ENCODE peak calls at places on chromosomes 4 and X, in nine cellular contexts. D is fibroblast of mammary gland, G is dorsolateral prefrontal cortex, H is GM10248, F is transverse colon, W is right lobe of liver, V is cardiac muscle cell, S is GM20000, Q is AG09309. A is an unnamed sample.
A peak's percentile ranks its signal among the peaks of the same experiment; 100 is the strongest.

GRCh38 chr4:150573534-150573933 is 8.4 kb upstream of the MAB21L2 start:
- DNase-seq in D (peak; percentile 47), G (no peak), H (no peak), F (no peak), W (no peak), V (peak; percentile 37), S (no peak), Q (peak; percentile 33), A (no peak)

GRCh38 chr4:98343640-98344039 is 82.5 kb downstream of the RAP1GDS1 start:
- DNase-seq in D (no peak), G (no peak), H (no peak), F (no peak), W (no peak), V (no peak), S (no peak), Q (no peak), A (no peak)

GRCh38 chrX:44071847-44072545 is 98.8 kb upstream of the NDP start:
- DNase-seq in D (peak; percentile 79), G (no peak), H (no peak), F (no peak), W (no peak), V (no peak), S (no peak), Q (no peak), A (no peak)

GRCh38 chr4:176425035-176425434 is 105.3 kb downstream of the SPCS3 start:
- DNase-seq in D (peak; percentile 48), G (no peak), H (no peak), F (no peak), W (no peak), V (peak; percentile 69), S (no peak), Q (no peak), A (no peak)

GRCh38 chr4:20554134-20554533 is 146.1 kb upstream of the PACRGL start:
- DNase-seq in D (no peak), G (no peak), H (no peak), F (no peak), W (no peak), V (no peak), S (no peak), Q (no peak), A (no peak)

GRCh38 chr4:124948976-124949597 is 236.6 kb upstream of the ANKRD50 start:
- DNase-seq in D (peak; percentile 61), G (no peak), H (no peak), F (no peak), W (no peak), V (peak; percentile 66), S (no peak), Q (no peak), A (no peak)

GRCh38 chrX:11151799-11152591 is 40.9 kb downstream of the HCCS start:
- DNase-seq in D (no peak), G (no peak), H (no peak), F (no peak), W (no peak), V (no peak), S (no peak), Q (no peak), A (no peak)

GRCh38 chr4:108049406-108049805 is 59.7 kb downstream of the HADH start:
- DNase-seq in D (no peak), G (no peak), H (no peak), F (no peak), W (no peak), V (no peak), S (no peak), Q (no peak), A (no peak)

GRCh38 chr4:135418353-135418752 is 1216.8 kb upstream of the PABPC4L start:
- DNase-seq in D (no peak), G (no peak), H (peak; percentile 5), F (no peak), W (no peak), V (peak; percentile 20), S (peak; percentile 7), Q (no peak), A (no peak)
- TF ChIP-seq CTCF in D (peak; percentile 4), G (peak; percentile 44), H (no peak), F (no peak), W (no peak), V (peak; percentile 25), S (peak; percentile 10), Q (peak; percentile 31), A (peak; percentile 37)

GRCh38 chr4:1009647-1010521 is 1.5 kb upstream of the FGFRL1 start:
- DNase-seq in D (peak; percentile 33), G (no peak), H (peak; percentile 92), F (peak; percentile 84), W (peak; percentile 89), V (peak; percentile 56), S (peak; percentile 97), Q (no peak), A (peak; percentile 73)
- TF ChIP-seq CTCF in D (no peak), G (no peak), H (peak; percentile 40), F (no peak), W (peak; percentile 23), V (peak; percentile 6), S (peak; percentile 4), Q (no peak), A (no peak)

DNA sequence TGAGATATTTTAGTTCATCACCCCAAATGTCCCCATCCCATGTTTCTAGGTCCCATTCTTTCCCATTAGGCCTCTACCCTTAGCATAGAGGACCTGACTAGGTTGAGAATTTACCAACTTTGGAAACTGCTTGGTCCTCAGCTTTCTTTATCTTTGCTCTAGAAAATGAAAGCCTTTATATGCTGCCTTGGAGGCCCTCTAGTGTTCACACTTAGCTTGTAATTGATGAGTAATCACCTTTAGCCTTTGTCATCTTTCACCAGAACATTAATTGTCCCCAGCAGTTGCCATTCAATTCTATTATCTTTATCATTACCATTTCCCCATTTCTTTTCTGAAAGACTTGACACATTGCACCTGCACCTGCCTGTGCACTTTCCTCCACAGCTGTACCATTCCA is 589.2 kb upstream of the NR3C2 start:
- DNase-seq in D (peak; percentile 28), G (no peak), H (no peak), F (no peak), W (no peak), V (peak; percentile 9), S (peak; percentile 4), Q (no peak), A (no peak)
- TF ChIP-seq CTCF in D (peak; percentile 40), G (peak; percentile 38), H (peak; percentile 24), F (peak; percentile 37), W (peak; percentile 43), V (peak; percentile 21), S (peak; percentile 15), Q (peak; percentile 28), A (no peak)

GRCh38 chr4:87497586-87497985 is 31.6 kb downstream of the SPARCL1 start:
- DNase-seq in D (no peak), G (no peak), H (no peak), F (no peak), W (no peak), V (no peak), S (no peak), Q (no peak), A (no peak)

GRCh38 chr4:87498446-87498900 is 30.7 kb downstream of the SPARCL1 start:
- DNase-seq in D (peak; percentile 81), G (no peak), H (no peak), F (no peak), W (no peak), V (no peak), S (peak; percentile 18), Q (peak; percentile 28), A (no peak)

GRCh38 chr4:87499415-87500106 is 29.6 kb downstream of the SPARCL1 start:
- DNase-seq in D (no peak), G (no peak), H (peak; percentile 26), F (no peak), W (no peak), V (no peak), S (peak; percentile 29), Q (no peak), A (no peak)

GRCh38 chr4:87500107-87500462 is 29.1 kb downstream of the SPARCL1 start:
- DNase-seq in D (no peak), G (no peak), H (no peak), F (no peak), W (no peak), V (no peak), S (peak; percentile 11), Q (no peak), A (no peak)

GRCh38 chr4:87497141-87497540 is 32.0 kb downstream of the SPARCL1 start:
- DNase-seq in D (peak; percentile 25), G (no peak), H (no peak), F (no peak), W (no peak), V (no peak), S (peak; percentile 16), Q (no peak), A (no peak)
- TF ChIP-seq CTCF in D (peak; percentile 53), G (peak; percentile 45), H (peak; percentile 29), F (no peak), W (peak; percentile 11), V (peak; percentile 39), S (peak; percentile 37), Q (peak; percentile 33), A (peak; percentile 49)

A was measured in mesothelial cell of epicardium.